ENCODE peak calls at places on chromosomes 4 and X, in ten cellular contexts. P, D, Z, M, J, E, G, K, H and X are unnamed samples.

GRCh38 chr4:37667197-37668100 is 18.7 kb downstream of the RELL1 start:
- DNase-seq in M (no peak), Z (no peak), E (no peak), D (no peak), K (no peak), G (no peak), J (no peak), P (no peak), H (no peak), X (no peak)

GRCh38 chr4:84710520-84710919 is 127.6 kb downstream of the CDS1 start:
- DNase-seq in D (no peak), H (no peak), Z (no peak), J (no peak), K (no peak), M (no peak), G (no peak), E (no peak), P (no peak), X (no peak)

GRCh38 chr4:55707507-55707906 is 71.4 kb upstream of the NMU start:
- DNase-seq in K (no peak), P (no peak), Z (no peak), G (no peak), M (no peak), J (no peak), D (no peak), H (no peak), E (no peak), X (no peak)

GRCh38 chr4:687048-687974 is 1.6 kb downstream of the SLC49A3 start:
- DNase-seq in J (peak; percentile 57), E (peak; percentile 73), P (no peak), Z (peak; percentile 84), G (peak; percentile 80), M (peak; percentile 66), D (peak; percentile 94), H (no peak), K (peak; percentile 95), X (peak; percentile 54)

GRCh38 chr4:186200436-186201409 is 9.4 kb downstream of the CYP4V2 start:
- DNase-seq in E (no peak), Z (no peak), G (no peak), K (no peak), P (no peak), J (no peak), H (no peak), M (no peak), D (no peak), X (no peak)

GRCh38 chr4:95102391-95102790 is 344.6 kb downstream of the BMPR1B start:
- DNase-seq in M (no peak), J (no peak), P (no peak), Z (no peak), H (no peak), D (no peak), E (no peak), G (no peak), K (no peak), X (no peak)

GRCh38 chrX:22652596-22652995 is 347.2 kb upstream of the DDX53 start:
- DNase-seq in K (no peak), J (no peak), P (no peak), G (no peak), E (no peak), M (no peak), Z (peak; percentile 49), H (no peak), D (peak; percentile 17), X (no peak)

GRCh38 chrX:74232859-74233258 is 71.1 kb upstream of the ZCCHC13 start:
- DNase-seq in H (no peak), K (no peak), D (no peak), Z (no peak), E (no peak), M (no peak), G (no peak), P (no peak), J (no peak), X (no peak)

DNA sequence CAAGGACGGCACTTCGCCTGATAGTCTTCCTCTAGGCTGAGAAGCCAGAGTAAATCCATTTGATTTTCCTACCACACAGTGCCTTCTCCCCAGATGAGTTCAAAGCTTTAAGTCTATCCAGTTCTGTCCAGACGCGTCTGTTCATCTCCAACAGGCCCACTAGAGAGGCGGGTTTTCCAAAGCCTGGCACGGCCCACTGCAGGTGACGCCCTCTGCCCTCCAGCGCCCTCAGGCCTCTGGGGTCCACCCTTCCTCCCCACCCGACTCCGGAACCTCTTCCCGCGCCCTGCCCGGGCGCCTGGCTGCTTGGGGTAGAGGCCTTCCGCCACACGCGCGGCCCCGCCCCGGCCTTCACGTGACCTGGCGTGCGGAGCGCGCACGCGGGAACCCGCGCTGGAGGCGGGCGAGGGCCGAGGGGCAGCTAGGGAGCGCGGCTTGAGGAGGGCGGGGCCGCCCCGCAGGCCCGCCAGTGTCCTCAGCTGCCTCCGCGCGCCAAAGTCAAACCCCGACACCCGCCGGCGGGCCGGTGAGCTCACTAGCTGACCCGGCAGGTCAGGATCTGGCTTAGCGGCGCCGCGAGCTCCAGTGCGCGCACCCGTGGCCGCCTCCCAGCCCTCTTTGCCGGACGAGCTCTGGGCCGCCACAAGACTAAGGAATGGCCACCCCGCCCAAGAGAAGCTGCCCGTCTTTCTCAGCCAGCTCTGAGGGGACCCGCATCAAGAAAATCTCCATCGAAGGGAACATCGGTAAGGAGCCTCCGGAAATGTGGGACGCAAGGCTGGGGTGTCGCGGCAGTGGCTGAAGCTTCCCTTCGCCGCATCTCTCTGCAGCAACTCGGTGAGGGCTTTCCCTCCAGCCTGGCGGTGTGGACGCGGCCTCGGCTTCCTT is at the start of gene DCK:
- DNase-seq in Z (peak; percentile 83), H (peak; percentile 86), P (no peak), J (peak; percentile 88), D (peak; percentile 92), E (peak; percentile 90), K (peak; percentile 94), G (peak; percentile 75), M (peak; percentile 77), X (peak; percentile 95)
- TF ChIP-seq POLR2A in Z (peak; percentile 83), H (peak; percentile 73), P (peak; percentile 94), J (peak; percentile 67), D (peak; percentile 82), E (peak; percentile 90), K (peak; percentile 87), G (peak; percentile 77), M (peak; percentile 59), X (peak; percentile 81)

GRCh38 chrX:20016618-20016945 is 25.7 kb upstream of the BCLAF3 start:
- DNase-seq in G (no peak), P (no peak), E (no peak), M (no peak), D (no peak), K (no peak), J (no peak), H (no peak), Z (no peak), X (no peak)
- H3K9me3 ChIP-seq in G (no peaks in the 10 kb centered on the region), P (no peaks in the 10 kb centered on the region), E (no peaks in the 10 kb centered on the region), M (no peaks in the 10 kb centered on the region), D (peaks cover 6% of the 10 kb centered on the region), K (no peaks in the 10 kb centered on the region), J (no peaks in the 10 kb centered on the region), H (no peaks in the 10 kb centered on the region), Z (no peaks in the 10 kb centered on the region), X (no peaks in the 10 kb centered on the region)

GRCh38 chrX:151975736-151976275 is 1.3 kb upstream of the GABRE start:
- DNase-seq in H (no peak), G (no peak), Z (no peak), E (no peak), J (no peak), D (no peak), M (no peak), K (no peak), P (no peak), X (no peak)

GRCh38 chrX:151973262-151973661 is 1.2 kb downstream of the GABRE start:
- DNase-seq in P (no peak), D (no peak), M (no peak), G (no peak), K (no peak), J (no peak), H (no peak), E (no peak), Z (no peak), X (no peak)

GRCh38 chrX:151975228-151975593 is 735 bp upstream of the GABRE start:
- DNase-seq in K (no peak), P (no peak), E (no peak), Z (no peak), G (no peak), J (no peak), H (no peak), M (no peak), D (no peak), X (no peak)

GRCh38 chrX:151973851-151974335 is 583 bp downstream of the GABRE start:
- DNase-seq in G (no peak), K (peak; percentile 23), H (peak; percentile 21), J (no peak), M (no peak), D (no peak), Z (peak; percentile 34), P (no peak), E (peak; percentile 14), X (no peak)

GRCh38 chrX:151974336-151975227 is at the start of gene GABRE:
- DNase-seq in P (no peak), Z (peak; percentile 65), D (peak; percentile 43), M (no peak), H (peak; percentile 39), G (peak; percentile 11), K (peak; percentile 64), E (peak; percentile 46), J (peak; percentile 52), X (no peak)
- TF ChIP-seq POLR2A in P (no peak), Z (peak; percentile 71), D (peak; percentile 30), M (no peak), H (peak; percentile 80), G (no peak), K (peak; percentile 71), E (peak; percentile 70), J (no peak), X (peak; percentile 86)

GRCh38 chr4:82437285-82438005 is 7.1 kb downstream of the ENOPH1 start:
- DNase-seq in Z (no peak), H (peak; percentile 26), M (no peak), J (no peak), E (no peak), G (no peak), K (no peak), D (no peak), P (no peak), X (no peak)

GRCh38 chr4:82434949-82435348 is 4.6 kb downstream of the ENOPH1 start:
- DNase-seq in J (no peak), P (no peak), M (no peak), Z (no peak), H (no peak), E (no peak), G (no peak), K (no peak), D (no peak), X (no peak)

GRCh38 chr4:82439088-82439487 is 8.7 kb downstream of the ENOPH1 start:
- DNase-seq in J (no peak), P (no peak), Z (no peak), H (no peak), K (no peak), D (no peak), E (no peak), G (no peak), M (no peak), X (no peak)

GRCh38 chr4:82436130-82436529 is 5.7 kb downstream of the ENOPH1 start:
- DNase-seq in G (no peak), J (no peak), E (no peak), Z (no peak), P (no peak), H (no peak), D (no peak), K (no peak), M (no peak), X (no peak)

DNA sequence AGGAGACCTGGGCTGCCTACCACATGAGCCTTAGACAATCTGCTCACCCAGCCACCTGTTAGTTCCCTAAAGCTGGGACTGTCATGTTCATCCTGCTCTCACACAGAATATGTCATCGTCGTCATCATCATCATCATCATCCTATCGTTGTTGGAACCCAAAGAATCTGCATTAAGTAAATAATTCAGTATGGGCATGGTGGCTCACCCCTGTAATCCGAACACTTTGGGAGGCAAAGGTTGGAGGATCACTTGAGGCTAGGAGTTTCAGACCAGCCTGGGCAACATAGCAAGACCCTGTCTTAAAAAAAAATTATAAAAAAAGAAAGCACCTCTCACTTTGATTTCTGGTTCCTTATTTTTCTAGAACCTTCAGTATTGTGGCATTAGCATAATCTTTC is 6.4 kb downstream of the ENOPH1 start:
- DNase-seq in M (no peak), H (no peak), P (no peak), Z (no peak), D (no peak), G (no peak), K (no peak), J (no peak), E (no peak), X (no peak)
- H3K9me3 ChIP-seq in M (no peaks in the 10 kb centered on the region), H (no peaks in the 10 kb centered on the region), P (no peaks in the 10 kb centered on the region), Z (no peaks in the 10 kb centered on the region), D (no peaks in the 10 kb centered on the region), G (no peaks in the 10 kb centered on the region), K (no peaks in the 10 kb centered on the region), J (no peaks in the 10 kb centered on the region), E (no peaks in the 10 kb centered on the region), X (no peaks in the 10 kb centered on the region)